ENCODE peak calls at places on chromosome 9, in six cellular contexts. B is ovary, S is right atrium auricular region, M is HFF-Myc, E is endothelial cell, G is WTC11. I is an unnamed sample.

GRCh38 chr9:37028425-37029031 is 5.5 kb downstream of the PAX5 start:
- DNase-seq in B (no peak), S (no peak), M (no peak), E (no peak), G (no peak), I (no peak)

GRCh38 chr9:36192196-36192595 is 1.5 kb downstream of the CLTA start:
- DNase-seq in B (no peak), S (no peak), M (no peak), E (no peak), G (no peak), I (no peak)

GRCh38 chr9:2621678-2622360 is at the start of gene VLDLR:
- DNase-seq in B (peak; percentile 84), S (no peak), M (no peak), E (peak; percentile 43), G (peak; percentile 62), I (peak; percentile 88)

GRCh38 chr9:118331622-118332045 is 627.4 kb downstream of the TLR4 start:
- DNase-seq in B (no peak), S (peak; percentile 60), M (no peak), E (no peak), G (no peak), I (no peak)

GRCh38 chr9:68740561-68740960 is 35.5 kb downstream of the PIP5K1B start:
- DNase-seq in B (no peak), S (no peak), M (no peak), E (no peak), G (no peak), I (no peak)

GRCh38 chr9:5869315-5870019 is 21.2 kb upstream of the MLANA start:
- DNase-seq in B (no peak), S (no peak), M (no peak), E (peak; percentile 15), G (peak; percentile 63), I (no peak)

GRCh38 chr9:77585335-77585786 is 62.8 kb downstream of the GNA14 start:
- DNase-seq in B (no peak), S (no peak), M (no peak), E (no peak), G (no peak), I (no peak)

GRCh38 chr9:6566409-6567139 is 79.0 kb downstream of the GLDC start:
- DNase-seq in B (no peak), S (no peak), M (peak; percentile 95), E (no peak), G (no peak), I (no peak)

GRCh38 chr9:8628771-8629170 is 829.2 kb upstream of the DMAC1 start:
- DNase-seq in B (no peak), S (no peak), M (no peak), E (no peak), G (no peak), I (no peak)

GRCh38 chr9:22111871-22112247 is 102.8 kb upstream of the CDKN2B start:
- DNase-seq in B (no peak), S (no peak), M (no peak), E (no peak), G (no peak), I (no peak)

GRCh38 chr9:80437825-80438224 is 866.1 kb downstream of the TLE4 start:
- DNase-seq in B (no peak), S (no peak), M (no peak), E (no peak), G (no peak), I (no peak)

GRCh38 chr9:10009401-10009800 is 603.4 kb downstream of the PTPRD start:
- DNase-seq in B (no peak), S (no peak), M (no peak), E (no peak), G (no peak), I (no peak)

GRCh38 chr9:20781086-20781485 is 97.0 kb downstream of the FOCAD start:
- DNase-seq in B (no peak), S (no peak), M (no peak), E (no peak), G (no peak), I (no peak)

GRCh38 chr9:72315510-72316287 is 49.3 kb downstream of the ZFAND5 start:
- DNase-seq in B (no peak), S (no peak), M (peak; percentile 81), E (no peak), G (peak; percentile 16), I (no peak)

GRCh38 chr9:123063172-123063508 is 29.7 kb downstream of the GPR21 start:
- DNase-seq in B (no peak), S (no peak), M (no peak), E (no peak), G (no peak), I (no peak)

GRCh38 chr9:90857855-90858254 is 56.2 kb downstream of the SYK start:
- DNase-seq in B (no peak), S (no peak), M (no peak), E (no peak), G (no peak), I (peak; percentile 75)

GRCh38 chr9:86809968-86810367 is 137.3 kb downstream of the GAS1 start:
- DNase-seq in B (no peak), S (no peak), M (no peak), E (no peak), G (no peak), I (peak; percentile 25)

GRCh38 chr9:2741441-2742158 is 24.3 kb downstream of the KCNV2 start:
- DNase-seq in B (no peak), S (no peak), M (no peak), E (no peak), G (no peak), I (no peak)

GRCh38 chr9:136538599-136539426 is 7.0 kb downstream of the NOTCH1 start:
- DNase-seq in B (no peak), S (no peak), M (no peak), E (no peak), G (no peak), I (no peak)

GRCh38 chr9:36008774-36009300 is 27.9 kb upstream of the RECK start:
- DNase-seq in B (peak; percentile 49), S (peak; percentile 71), M (no peak), E (peak; percentile 70), G (peak; percentile 44), I (peak; percentile 86)

GRCh38 chr9:108550111-108550510 is 305.7 kb downstream of the ACTL7B start:
- DNase-seq in B (no peak), S (no peak), M (no peak), E (no peak), G (no peak), I (no peak)

GRCh38 chr9:114506082-114506390 is 763 bp upstream of the WHRN start:
- DNase-seq in B (no peak), S (no peak), M (no peak), E (no peak), G (no peak), I (no peak)

GRCh38 chr9:114503522-114504340 is 1.5 kb downstream of the WHRN start:
- DNase-seq in B (no peak), S (no peak), M (no peak), E (no peak), G (no peak), I (no peak)

GRCh38 chr9:114505187-114506081 is at the start of gene WHRN:
- DNase-seq in B (peak; percentile 96), S (peak; percentile 93), M (peak; percentile 54), E (peak; percentile 97), G (peak; percentile 95), I (peak; percentile 98)

GRCh38 chr9:114504341-114505186 is 709 bp downstream of the WHRN start:
- DNase-seq in B (peak; percentile 73), S (no peak), M (no peak), E (peak; percentile 72), G (peak; percentile 69), I (peak; percentile 89)

GRCh38 chr9:114507726-114508125 is 2.5 kb upstream of the WHRN start:
- DNase-seq in B (no peak), S (no peak), M (no peak), E (no peak), G (no peak), I (no peak)
- TF ChIP-seq CTCF in B (no peak), S (no peak), M (peak; percentile 19), E (no peak), G (no peak), I (peak; percentile 49)

DNA sequence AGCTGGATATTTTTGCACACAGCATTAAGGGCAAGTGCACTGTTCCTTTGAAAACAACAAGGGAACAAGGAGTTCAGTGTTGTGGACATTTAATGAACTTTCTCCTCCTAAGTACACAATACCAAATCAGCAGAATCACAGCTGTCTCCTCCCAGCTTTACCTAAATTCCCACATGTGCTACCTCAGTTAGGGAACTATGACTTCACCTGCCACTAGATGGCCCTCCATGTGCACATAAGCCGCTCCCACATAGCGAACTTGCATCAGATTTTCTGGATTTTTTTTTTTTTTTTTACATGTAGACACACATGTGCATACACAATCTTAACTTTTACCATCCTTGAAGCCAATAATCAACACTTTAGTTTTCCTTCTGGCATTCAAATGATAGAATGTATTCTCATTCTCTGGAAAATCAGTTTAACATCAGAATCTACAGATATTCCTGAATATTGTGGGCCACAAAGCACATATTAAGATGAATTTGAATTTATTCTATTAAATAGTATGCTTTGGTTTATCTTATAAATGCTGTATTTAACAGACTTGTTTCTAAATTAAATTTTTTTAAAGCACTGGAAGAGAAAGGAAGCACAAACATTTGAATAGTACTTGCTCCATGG is 123.6 kb downstream of the PALM2AKAP2 start:
- DNase-seq in B (peak; percentile 56), S (no peak), M (peak; percentile 69), E (peak; percentile 65), G (peak; percentile 59), I (no peak)
- TF ChIP-seq CTCF in B (no peak), S (peak; percentile 68), M (peak; percentile 78), E (peak; percentile 79), G (peak; percentile 62), I (peak; percentile 91)

GRCh38 chr9:112166176-112167140 is 8.6 kb downstream of the SUSD1 start:
- DNase-seq in B (no peak), S (peak; percentile 62), M (no peak), E (no peak), G (no peak), I (no peak)
- TF ChIP-seq CTCF in B (no peak), S (no peak), M (peak; percentile 16), E (no peak), G (no peak), I (no peak)

DNA sequence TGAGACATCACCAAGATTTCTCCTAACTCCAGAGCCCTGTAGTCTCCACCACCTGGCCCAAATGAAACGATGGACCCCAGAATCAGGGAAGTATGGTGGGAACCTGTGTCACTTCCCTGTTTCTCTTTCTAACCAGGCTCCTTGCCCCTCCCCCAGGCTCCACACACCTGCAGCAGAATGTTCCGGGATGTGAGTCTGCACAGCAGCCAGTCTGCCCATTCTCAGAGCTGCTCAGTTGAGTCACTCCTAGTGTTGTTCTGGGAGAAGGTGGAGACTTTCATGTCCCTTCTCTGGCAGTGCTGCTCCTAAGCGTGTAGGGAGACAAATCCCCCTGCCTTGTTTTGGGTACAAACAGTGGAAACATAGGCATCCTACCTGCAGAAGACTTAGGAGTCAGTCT is 76.0 kb upstream of the XPA start:
- DNase-seq in B (no peak), S (no peak), M (no peak), E (no peak), G (no peak), I (no peak)
- TF ChIP-seq CTCF in B (no peak), S (no peak), M (no peak), E (no peak), G (no peak), I (no peak)

DNA sequence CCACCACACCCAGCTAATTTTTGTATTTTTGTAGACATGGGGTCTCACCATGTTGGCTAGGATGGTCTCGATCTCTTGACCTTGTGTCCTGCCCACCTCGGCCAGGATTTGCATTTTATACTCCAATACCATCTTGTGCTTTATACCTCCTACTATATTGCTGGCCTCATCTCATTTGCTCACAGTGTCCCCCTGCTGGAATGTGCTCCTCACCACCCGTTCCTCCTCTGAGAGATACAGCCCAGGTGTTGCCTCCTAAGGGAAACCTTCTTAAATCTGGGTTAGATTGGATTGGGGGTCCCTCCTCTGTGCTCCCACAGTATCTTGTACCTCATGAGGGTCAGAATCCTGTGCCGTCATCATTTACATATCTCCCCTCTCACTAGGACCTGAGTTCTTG is 131.7 kb downstream of the PAPPA start:
- DNase-seq in B (no peak), S (no peak), M (no peak), E (no peak), G (peak; percentile 19), I (no peak)
- TF ChIP-seq CTCF in B (no peak), S (no peak), M (peak; percentile 19), E (no peak), G (no peak), I (peak; percentile 13)

I was measured in osteocyte.